ENCODE peak calls at places on chromosomes 11 and 22, in four cellular contexts. X, S, C and Z are unnamed samples.

GRCh38 chr11:73570415-73571114 is 27.3 kb downstream of the FAM168A start:
- DNase-seq in X (no peak), S (no peak), C (no peak), Z (no peak)

GRCh38 chr11:110711448-110711775 is 825 bp downstream of the ARHGAP20 start:
- DNase-seq in X (no peak), S (no peak), C (no peak), Z (no peak)

GRCh38 chr11:2263724-2264360 is 6.5 kb downstream of the ASCL2 start:
- DNase-seq in X (no peak), S (no peak), C (no peak), Z (no peak)

GRCh38 chr11:77088236-77089003 is 14.2 kb upstream of the OMP start:
- DNase-seq in X (no peak), S (no peak), C (no peak), Z (no peak)

GRCh38 chr11:1559103-1559951 is 12.7 kb downstream of the DUSP8 start:
- DNase-seq in X (no peak), S (peak; percentile 52), C (no peak), Z (no peak)

GRCh38 chr22:24834845-24835570 is 29.0 kb downstream of the SGSM1 start:
- DNase-seq in X (no peak), S (peak; percentile 64), C (no peak), Z (no peak)

GRCh38 chr22:47291565-47292495 is 529.4 kb downstream of the TBC1D22A start:
- DNase-seq in X (no peak), S (no peak), C (no peak), Z (no peak)

GRCh38 chr11:59182457-59183151 is 10.7 kb downstream of the DTX4 start:
- DNase-seq in X (no peak), S (no peak), C (no peak), Z (no peak)

GRCh38 chr22:26642465-26643367 is 14.7 kb upstream of the MIAT start:
- DNase-seq in X (peak; percentile 60), S (no peak), C (peak; percentile 50), Z (no peak)

GRCh38 chr22:25900880-25901279 is 158.9 kb downstream of the MYO18B start:
- DNase-seq in X (no peak), S (no peak), C (no peak), Z (no peak)

GRCh38 chr11:95150977-95151684 is 61.5 kb downstream of the ENDOD1 start:
- DNase-seq in X (peak; percentile 89), S (peak; percentile 78), C (peak; percentile 65), Z (peak; percentile 87)

GRCh38 chr11:94400839-94401772 is at the start of gene GPR83:
- DNase-seq in X (no peak), S (peak; percentile 73), C (no peak), Z (peak; percentile 79)

GRCh38 chr11:66603072-66603471 is 10.1 kb downstream of the CCS start:
- DNase-seq in X (no peak), S (no peak), C (no peak), Z (no peak)

GRCh38 chr11:44110231-44110679 is 14.8 kb downstream of the EXT2 start:
- DNase-seq in X (peak; percentile 29), S (peak; percentile 65), C (peak; percentile 13), Z (peak; percentile 74)

GRCh38 chr11:57303280-57303989 is 21.3 kb downstream of the TNKS1BP1 start:
- DNase-seq in X (no peak), S (peak; percentile 36), C (no peak), Z (no peak)

GRCh38 chr11:61113209-61113608 is 10.9 kb downstream of the CD5 start:
- DNase-seq in X (no peak), S (no peak), C (no peak), Z (no peak)

GRCh38 chr22:47123006-47123826 is 360.8 kb downstream of the TBC1D22A start:
- DNase-seq in X (no peak), S (no peak), C (no peak), Z (no peak)

GRCh38 chr11:130441726-130442125 is 6.7 kb upstream of the ADAMTS15 start:
- DNase-seq in X (no peak), S (no peak), C (no peak), Z (no peak)

GRCh38 chr11:68165601-68166000 is 44.4 kb upstream of the CHKA start:
- DNase-seq in X (no peak), S (no peak), C (no peak), Z (no peak)

GRCh38 chr11:17256512-17256911 is 20.0 kb upstream of the NUCB2 start:
- DNase-seq in X (no peak), S (no peak), C (no peak), Z (no peak)

GRCh38 chr11:8959546-8960166 is 4.6 kb downstream of the TMEM9B start:
- DNase-seq in X (no peak), S (peak; percentile 67), C (no peak), Z (peak; percentile 56)

GRCh38 chr11:62124186-62125113 is 639 bp downstream of the INCENP start:
- DNase-seq in X (peak; percentile 20), S (peak; percentile 69), C (no peak), Z (peak; percentile 62)

GRCh38 chr22:37231406-37232139 is 12.5 kb downstream of the RAC2 start:
- DNase-seq in X (no peak), S (peak; percentile 12), C (no peak), Z (no peak)

GRCh38 chr11:71153005-71153395 is 99.4 kb downstream of the SHANK2 start:
- DNase-seq in X (no peak), S (no peak), C (no peak), Z (no peak)

GRCh38 chr22:44383652-44384562 is 71.2 kb upstream of the SHISAL1 start:
- DNase-seq in X (no peak), S (no peak), C (no peak), Z (no peak)

GRCh38 chr11:103624708-103625623 is 411.5 kb upstream of the DDI1 start:
- DNase-seq in X (no peak), S (peak; percentile 22), C (no peak), Z (no peak)

GRCh38 chr11:121391914-121392313 is 60.2 kb upstream of the SORL1 start:
- DNase-seq in X (no peak), S (no peak), C (no peak), Z (no peak)

GRCh38 chr11:65021509-65021908 is 5.7 kb upstream of the SNX15 start:
- DNase-seq in X (no peak), S (no peak), C (no peak), Z (no peak)

GRCh38 chr11:126268361-126268707 is 361 bp downstream of the SRPRA start:
- DNase-seq in X (no peak), S (peak; percentile 75), C (no peak), Z (no peak)

GRCh38 chr11:9758676-9759518 is 95.0 kb downstream of the SWAP70 start:
- DNase-seq in X (peak; percentile 42), S (peak; percentile 92), C (peak; percentile 21), Z (peak; percentile 83)

GRCh38 chr11:114650661-114651060 is 27.7 kb upstream of the NXPE2 start:
- DNase-seq in X (no peak), S (no peak), C (no peak), Z (no peak)